ENCODE peak calls at places on chromosomes 11 and 22, in eight cellular contexts. One of them, this sample, is unnamed.

GRCh38 chr11:114075891-114076441 is 16.5 kb downstream of the ZBTB16 start:
- DNase-seq in HTR-8/SVneo: peak
- DNase-seq in Kasumi-1: peak
- DNase-seq in GM20000: no peak
- DNase-seq in heart left ventricle: peak
- DNase-seq in uterus: peak
- DNase-seq in right lobe of liver: no peak
- DNase-seq in CD8-positive, alpha-beta memory T cell: peak
- DNase-seq in this sample: no peak

GRCh38 chr11:110295086-110295485 is 1.3 kb downstream of the RDX start:
- DNase-seq in HTR-8/SVneo: no peak
- DNase-seq in Kasumi-1: no peak
- DNase-seq in GM20000: peak
- DNase-seq in heart left ventricle: no peak
- DNase-seq in uterus: no peak
- DNase-seq in right lobe of liver: no peak
- DNase-seq in CD8-positive, alpha-beta memory T cell: no peak
- DNase-seq in this sample: no peak

GRCh38 chr11:47050284-47050683 is 113.7 kb downstream of the CSTPP1 start:
- DNase-seq in HTR-8/SVneo: no peak
- DNase-seq in Kasumi-1: no peak
- DNase-seq in GM20000: no peak
- DNase-seq in heart left ventricle: no peak
- DNase-seq in uterus: no peak
- DNase-seq in right lobe of liver: no peak
- DNase-seq in CD8-positive, alpha-beta memory T cell: no peak
- DNase-seq in this sample: no peak

GRCh38 chr22:44133161-44133560 is 47.6 kb upstream of the PARVG start:
- DNase-seq in HTR-8/SVneo: no peak
- DNase-seq in Kasumi-1: no peak
- DNase-seq in GM20000: no peak
- DNase-seq in heart left ventricle: no peak
- DNase-seq in uterus: no peak
- DNase-seq in right lobe of liver: no peak
- DNase-seq in CD8-positive, alpha-beta memory T cell: no peak
- DNase-seq in this sample: no peak

GRCh38 chr11:10444725-10445286 is 10.3 kb upstream of the AMPD3 start:
- DNase-seq in HTR-8/SVneo: no peak
- DNase-seq in Kasumi-1: no peak
- DNase-seq in GM20000: no peak
- DNase-seq in heart left ventricle: no peak
- DNase-seq in uterus: no peak
- DNase-seq in right lobe of liver: no peak
- DNase-seq in CD8-positive, alpha-beta memory T cell: peak
- DNase-seq in this sample: no peak

GRCh38 chr11:121517996-121518395 is 65.2 kb upstream of the SORL1-AS1 start:
- DNase-seq in HTR-8/SVneo: no peak
- DNase-seq in Kasumi-1: no peak
- DNase-seq in GM20000: no peak
- DNase-seq in heart left ventricle: no peak
- DNase-seq in uterus: no peak
- DNase-seq in right lobe of liver: no peak
- DNase-seq in CD8-positive, alpha-beta memory T cell: no peak
- DNase-seq in this sample: no peak

GRCh38 chr11:47179655-47179991 is 2.9 kb upstream of the ARFGAP2 start:
- DNase-seq in HTR-8/SVneo: peak
- DNase-seq in Kasumi-1: peak
- DNase-seq in GM20000: peak
- DNase-seq in heart left ventricle: no peak
- DNase-seq in uterus: no peak
- DNase-seq in right lobe of liver: no peak
- DNase-seq in CD8-positive, alpha-beta memory T cell: peak
- DNase-seq in this sample: no peak

GRCh38 chr11:47550288-47551052 is 2.5 kb downstream of the CELF1 start:
- DNase-seq in HTR-8/SVneo: no peak
- DNase-seq in Kasumi-1: no peak
- DNase-seq in GM20000: no peak
- DNase-seq in heart left ventricle: no peak
- DNase-seq in uterus: no peak
- DNase-seq in right lobe of liver: no peak
- DNase-seq in CD8-positive, alpha-beta memory T cell: no peak
- DNase-seq in this sample: no peak

GRCh38 chr11:121063728-121064127 is 37.3 kb upstream of the TECTA start:
- DNase-seq in HTR-8/SVneo: no peak
- DNase-seq in Kasumi-1: peak
- DNase-seq in GM20000: no peak
- DNase-seq in heart left ventricle: no peak
- DNase-seq in uterus: no peak
- DNase-seq in right lobe of liver: no peak
- DNase-seq in CD8-positive, alpha-beta memory T cell: no peak
- DNase-seq in this sample: no peak